ENCODE peak calls at places on chromosomes 6 and 20, in seven cellular contexts. I is head of caudate nucleus, P is NCI-H82, E is T-helper 9 cell, L is neural progenitor cell, M is left cardiac atrium, V is GM10248. U is an unnamed sample.

GRCh38 chr6:111150577-111150976 is 63.3 kb downstream of the SLC16A10 start:
- DNase-seq in I (no peak), P (no peak), E (no peak), L (peak), M (no peak), V (no peak), U (no peak)

GRCh38 chr20:43961541-43962471 is 47.2 kb downstream of the TOX2 start:
- DNase-seq in I (no peak), P (no peak), E (no peak), L (no peak), M (no peak), V (no peak), U (no peak)

GRCh38 chr6:33632603-33633039 is 11.5 kb downstream of the ITPR3 start:
- DNase-seq in I (peak), P (peak), E (peak), L (peak), M (peak), V (peak), U (peak)

GRCh38 chr6:167113935-167114910 is 8.7 kb upstream of the CCR6 start:
- DNase-seq in I (no peak), P (no peak), E (peak), L (no peak), M (no peak), V (peak), U (no peak)

GRCh38 chr20:21705466-21706344 is at the start of gene PAX1:
- DNase-seq in I (no peak), P (peak), E (no peak), L (peak), M (no peak), V (no peak), U (no peak)

GRCh38 chr6:53294095-53294494 is 54.7 kb downstream of the ELOVL5 start:
- DNase-seq in I (no peak), P (peak), E (no peak), L (peak), M (no peak), V (no peak), U (peak)

GRCh38 chr6:63816979-63817436 is 181.4 kb downstream of the PHF3 start:
- DNase-seq in I (no peak), P (peak), E (no peak), L (peak), M (no peak), V (no peak), U (peak)

GRCh38 chr20:57667924-57668782 is 41.7 kb downstream of the PMEPA1 start:
- DNase-seq in I (no peak), P (peak), E (no peak), L (no peak), M (no peak), V (no peak), U (no peak)

GRCh38 chr20:44419131-44419844 is 56.4 kb upstream of the TTPAL start:
- DNase-seq in I (no peak), P (no peak), E (no peak), L (no peak), M (no peak), V (no peak), U (no peak)

GRCh38 chr20:9663423-9663822 is 149.0 kb downstream of the LAMP5 start:
- DNase-seq in I (no peak), P (no peak), E (no peak), L (no peak), M (no peak), V (no peak), U (no peak)

GRCh38 chr6:136549359-136550044 is 720 bp downstream of the MAP7 start:
- DNase-seq in I (peak), P (peak), E (no peak), L (peak), M (no peak), V (no peak), U (peak)